ENCODE peak calls at places on chromosomes 13 and 19, in ten cellular contexts. Z is activated CD4-positive, alpha-beta T cell treated with anti-CD3 and anti-CD28 coated beads, Interleukin-2, amount 50 U/mL, for 24 hours; F is activated gamma-delta T cell treated with Interleukin-2 at 50 U/mL for 16 hours; W is AG04449; N is HFFc6; C is bronchial epithelial cell; G is A549; D is substantia nigra; Y is SK-N-SH; O is NCI-H1417. A is an unnamed sample.
A peak's percentile ranks its signal among the peaks of the same experiment; 100 is the strongest.

GRCh38 chr13:50387124-50387581 is 371.9 kb downstream of the KCNRG start:
- DNase-seq in D (no peak), Z (no peak), N (no peak), O (peak; percentile 63), C (peak; percentile 64), F (peak; percentile 8), G (no peak), Y (peak; percentile 37), W (no peak), A (peak; percentile 55)

GRCh38 chr13:31067416-31068118 is 94.1 kb downstream of the HSPH1 start:
- DNase-seq in Z (no peak), D (no peak), O (no peak), C (peak; percentile 93), Y (no peak), F (no peak), N (peak; percentile 62), W (peak; percentile 42), G (peak; percentile 38), A (no peak)

GRCh38 chr19:16571689-16572331 is 405 bp downstream of the SLC35E1 start:
- DNase-seq in Z (no peak), O (peak; percentile 59), W (no peak), C (peak; percentile 28), D (no peak), F (no peak), Y (no peak), G (peak; percentile 13), N (no peak), A (no peak)

GRCh38 chr13:51942189-51942588 is 69.1 kb downstream of the ATP7B start:
- DNase-seq in G (no peak), F (no peak), O (no peak), N (no peak), Z (peak; percentile 5), Y (no peak), D (no peak), C (peak; percentile 36), W (no peak), A (no peak)

GRCh38 chr13:36986462-36987240 is 12.5 kb downstream of the ALG5 start:
- DNase-seq in Z (no peak), Y (no peak), O (no peak), N (peak; percentile 45), C (peak; percentile 91), F (no peak), D (no peak), W (no peak), G (no peak), A (no peak)

GRCh38 chr13:35266412-35266811 is 210.1 kb downstream of the MAB21L1 start:
- DNase-seq in Z (no peak), D (no peak), Y (no peak), C (peak; percentile 18), O (no peak), W (no peak), F (no peak), N (no peak), G (no peak), A (no peak)

GRCh38 chr13:79455331-79455730 is 25.6 kb upstream of the NDFIP2 start:
- DNase-seq in D (no peak), G (no peak), O (no peak), Y (no peak), F (no peak), N (peak; percentile 82), Z (no peak), W (no peak), C (no peak), A (no peak)

GRCh38 chr19:14000691-14001365 is 5.3 kb downstream of the RFX1 start:
- DNase-seq in F (no peak), Y (no peak), N (no peak), G (no peak), C (no peak), W (no peak), D (no peak), O (no peak), Z (no peak), A (no peak)

GRCh38 chr13:106753241-106753640 is 185.3 kb upstream of the ARGLU1 start:
- DNase-seq in Z (no peak), C (no peak), G (no peak), N (no peak), Y (no peak), D (no peak), W (no peak), O (peak; percentile 30), F (no peak), A (no peak)

GRCh38 chr13:30192320-30193093 is 114.8 kb downstream of the KATNAL1 start:
- DNase-seq in O (peak; percentile 71), W (no peak), C (no peak), D (no peak), G (no peak), F (no peak), N (no peak), Z (no peak), Y (peak; percentile 14), A (no peak)